ENCODE peak calls at places on chromosomes 4 and X, in six cellular contexts. M, V, N, P, B and E are unnamed samples.

GRCh38 chr4:40232610-40233009 is 35.8 kb downstream of the RHOH start:
- DNase-seq in M (no peak), V (no peak), N (no peak), P (no peak), B (no peak), E (no peak)

GRCh38 chr4:3830774-3831528 is 64.8 kb downstream of the ADRA2C start:
- DNase-seq in M (no peak), V (no peak), N (no peak), P (no peak), B (no peak), E (no peak)

GRCh38 chr4:70583952-70584834 is 7.9 kb upstream of the AMBN start:
- DNase-seq in M (peak), V (peak), N (no peak), P (no peak), B (peak), E (no peak)

GRCh38 chrX:65196758-65197371 is 220.6 kb upstream of the ZC4H2 start:
- DNase-seq in M (peak), V (peak), N (peak), P (no peak), B (no peak), E (no peak)

GRCh38 chr4:167452922-167453321 is 218.6 kb upstream of the SPOCK3 start:
- DNase-seq in M (no peak), V (no peak), N (no peak), P (no peak), B (no peak), E (no peak)

GRCh38 chr4:121656269-121656641 is 40.5 kb downstream of the ANXA5 start:
- DNase-seq in M (peak), V (peak), N (no peak), P (no peak), B (peak), E (no peak)

GRCh38 chr4:99100876-99101275 is 12.3 kb upstream of the ADH5 start:
- DNase-seq in M (no peak), V (no peak), N (no peak), P (no peak), B (no peak), E (no peak)

GRCh38 chrX:140141444-140142029 is 176.2 kb upstream of the CXorf66 start:
- DNase-seq in M (peak), V (peak), N (peak), P (no peak), B (peak), E (peak)

GRCh38 chrX:34426334-34426733 is 230.8 kb downstream of the TMEM47 start:
- DNase-seq in M (no peak), V (no peak), N (no peak), P (no peak), B (no peak), E (no peak)

GRCh38 chr4:138223191-138223910 is 18.8 kb downstream of the SLC7A11 start:
- DNase-seq in M (no peak), V (no peak), N (no peak), P (no peak), B (no peak), E (no peak)

GRCh38 chr4:10089346-10089745 is 27.3 kb downstream of the WDR1 start:
- DNase-seq in M (peak), V (peak), N (no peak), P (no peak), B (no peak), E (no peak)

GRCh38 chr4:48752726-48753125 is 27.4 kb downstream of the FRYL start:
- DNase-seq in M (no peak), V (no peak), N (no peak), P (no peak), B (no peak), E (no peak)

GRCh38 chrX:15451913-15452312 is 41.2 kb downstream of the PIR start:
- DNase-seq in M (no peak), V (no peak), N (no peak), P (no peak), B (no peak), E (no peak)

GRCh38 chr4:94358101-94358500 is 15.5 kb upstream of the HPGDS start:
- DNase-seq in M (no peak), V (no peak), N (no peak), P (no peak), B (no peak), E (no peak)

GRCh38 chrX:149274516-149275105 is 230.5 kb downstream of the IDS start:
- DNase-seq in M (no peak), V (no peak), N (no peak), P (no peak), B (no peak), E (no peak)

GRCh38 chr4:5711479-5712184 is 631 bp downstream of the EVC start:
- DNase-seq in M (no peak), V (peak), N (peak), P (no peak), B (no peak), E (no peak)

GRCh38 chrX:11792461-11793421 is 34.7 kb downstream of the MSL3 start:
- DNase-seq in M (peak), V (no peak), N (no peak), P (no peak), B (no peak), E (no peak)

GRCh38 chr4:105474110-105474518 is 252 bp upstream of the PPA2 start:
- DNase-seq in M (peak), V (peak), N (peak), P (no peak), B (no peak), E (no peak)

GRCh38 chr4:125642645-125643044 is 327.9 kb downstream of the FAT4 start:
- DNase-seq in M (no peak), V (no peak), N (no peak), P (no peak), B (no peak), E (no peak)

GRCh38 chrX:39757971-39758370 is 339.8 kb downstream of the BCOR start:
- DNase-seq in M (no peak), V (no peak), N (no peak), P (no peak), B (no peak), E (no peak)

GRCh38 chr4:18976884-18977283 is 955.3 kb upstream of the LCORL start:
- DNase-seq in M (no peak), V (no peak), N (no peak), P (no peak), B (no peak), E (no peak)

GRCh38 chr4:81255524-81255923 is 40.5 kb upstream of the PRKG2 start:
- DNase-seq in M (no peak), V (no peak), N (no peak), P (no peak), B (no peak), E (no peak)

GRCh38 chr4:125013891-125014290 is 300.9 kb upstream of the FAT4 start:
- DNase-seq in M (no peak), V (no peak), N (no peak), P (no peak), B (no peak), E (no peak)

GRCh38 chr4:9924750-9925149 is 96.5 kb downstream of the SLC2A9 start:
- DNase-seq in M (no peak), V (no peak), N (no peak), P (no peak), B (no peak), E (no peak)

GRCh38 chr4:100591156-100591876 is 73.5 kb upstream of the EMCN start:
- DNase-seq in M (peak), V (peak), N (no peak), P (peak), B (no peak), E (no peak)

GRCh38 chr4:31261632-31262031 is 541.5 kb downstream of the PCDH7 start:
- DNase-seq in M (no peak), V (no peak), N (no peak), P (no peak), B (no peak), E (no peak)

GRCh38 chr4:74038161-74039064 is at the start of gene CXCL3:
- DNase-seq in M (peak), V (peak), N (peak), P (peak), B (no peak), E (peak)

DNA sequence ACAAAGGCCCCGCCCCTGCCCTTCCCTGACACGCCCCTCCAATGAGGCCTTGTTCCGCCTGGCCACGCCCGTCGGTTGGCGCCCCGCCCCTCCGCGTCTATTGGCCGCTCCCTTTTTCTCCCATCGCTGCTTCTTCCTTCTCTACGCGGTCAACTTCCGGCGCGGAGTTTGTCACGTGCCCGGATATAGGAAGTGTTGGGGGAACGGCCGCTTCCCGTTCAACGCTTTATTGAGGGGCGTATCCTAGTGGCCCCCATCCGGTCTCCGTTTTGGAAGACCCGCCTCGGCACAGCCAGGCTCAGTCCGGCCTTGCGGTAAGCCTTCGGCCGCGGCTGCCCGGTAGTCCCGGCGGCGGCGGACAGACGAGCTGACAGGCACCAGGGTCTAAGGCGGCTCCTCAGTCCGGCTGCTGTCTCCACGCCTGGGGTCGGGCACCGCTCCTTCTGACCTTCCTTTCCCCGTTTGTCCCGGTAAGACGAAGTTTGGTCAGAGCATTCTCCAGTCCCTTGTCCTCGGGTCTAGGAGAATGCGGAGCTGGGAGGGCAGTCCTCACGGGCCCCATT is at the start of gene EXOC1:
- DNase-seq in M (peak), V (peak), N (peak), P (peak), B (peak), E (peak)
- TF ChIP-seq POLR2A in M (no peak), V (peak), N (peak), P (peak), B (peak), E (peak)

GRCh38 chrX:155056471-155056870 is 14.5 kb downstream of the CMC4 start:
- DNase-seq in M (no peak), V (no peak), N (no peak), P (no peak), B (no peak), E (no peak)

GRCh38 chrX:155052738-155053498 is 18.0 kb downstream of the CMC4 start:
- DNase-seq in M (no peak), V (no peak), N (no peak), P (no peak), B (no peak), E (no peak)

GRCh38 chrX:155055494-155055893 is 15.4 kb downstream of the CMC4 start:
- DNase-seq in M (no peak), V (no peak), N (no peak), P (no peak), B (no peak), E (no peak)

GRCh38 chrX:155054255-155054654 is 16.7 kb downstream of the CMC4 start:
- DNase-seq in M (no peak), V (no peak), N (no peak), P (no peak), B (no peak), E (no peak)

DNA sequence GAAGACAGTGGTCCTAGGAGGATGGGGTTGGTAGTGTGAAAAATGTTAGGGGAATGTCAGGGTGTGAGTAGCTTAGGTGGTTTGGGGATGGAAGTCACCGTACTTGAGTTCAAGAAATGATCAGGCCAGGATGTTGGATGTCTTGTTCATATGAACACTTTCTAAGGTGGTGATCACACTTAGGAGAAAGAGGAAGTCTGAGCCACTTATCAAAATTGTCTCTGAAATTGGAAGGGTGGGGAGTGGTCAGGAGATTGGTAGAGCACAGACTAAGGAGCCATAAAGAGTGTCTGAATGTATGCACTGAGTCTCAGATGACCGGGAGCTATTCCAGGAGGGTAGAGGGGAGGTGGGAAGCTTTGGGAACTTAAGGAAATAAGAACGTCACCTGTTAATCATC is 17.3 kb downstream of the CMC4 start:
- DNase-seq in M (no peak), V (no peak), N (no peak), P (no peak), B (no peak), E (no peak)
- TF ChIP-seq POLR2A in M (no peak), V (no peak), N (no peak), P (no peak), B (no peak), E (no peak)

GRCh38 chr4:2756691-2757350 is 685 bp upstream of the TNIP2 start:
- DNase-seq in M (no peak), V (no peak), N (no peak), P (no peak), B (no peak), E (no peak)

GRCh38 chr4:2754848-2755820 is 1.0 kb downstream of the TNIP2 start:
- DNase-seq in M (no peak), V (no peak), N (no peak), P (no peak), B (no peak), E (no peak)

GRCh38 chr4:2757426-2757825 is 1.3 kb upstream of the TNIP2 start:
- DNase-seq in M (no peak), V (no peak), N (no peak), P (no peak), B (no peak), E (no peak)

GRCh38 chr4:2753444-2753843 is 2.7 kb downstream of the TNIP2 start:
- DNase-seq in M (no peak), V (no peak), N (no peak), P (no peak), B (no peak), E (no peak)

DNA sequence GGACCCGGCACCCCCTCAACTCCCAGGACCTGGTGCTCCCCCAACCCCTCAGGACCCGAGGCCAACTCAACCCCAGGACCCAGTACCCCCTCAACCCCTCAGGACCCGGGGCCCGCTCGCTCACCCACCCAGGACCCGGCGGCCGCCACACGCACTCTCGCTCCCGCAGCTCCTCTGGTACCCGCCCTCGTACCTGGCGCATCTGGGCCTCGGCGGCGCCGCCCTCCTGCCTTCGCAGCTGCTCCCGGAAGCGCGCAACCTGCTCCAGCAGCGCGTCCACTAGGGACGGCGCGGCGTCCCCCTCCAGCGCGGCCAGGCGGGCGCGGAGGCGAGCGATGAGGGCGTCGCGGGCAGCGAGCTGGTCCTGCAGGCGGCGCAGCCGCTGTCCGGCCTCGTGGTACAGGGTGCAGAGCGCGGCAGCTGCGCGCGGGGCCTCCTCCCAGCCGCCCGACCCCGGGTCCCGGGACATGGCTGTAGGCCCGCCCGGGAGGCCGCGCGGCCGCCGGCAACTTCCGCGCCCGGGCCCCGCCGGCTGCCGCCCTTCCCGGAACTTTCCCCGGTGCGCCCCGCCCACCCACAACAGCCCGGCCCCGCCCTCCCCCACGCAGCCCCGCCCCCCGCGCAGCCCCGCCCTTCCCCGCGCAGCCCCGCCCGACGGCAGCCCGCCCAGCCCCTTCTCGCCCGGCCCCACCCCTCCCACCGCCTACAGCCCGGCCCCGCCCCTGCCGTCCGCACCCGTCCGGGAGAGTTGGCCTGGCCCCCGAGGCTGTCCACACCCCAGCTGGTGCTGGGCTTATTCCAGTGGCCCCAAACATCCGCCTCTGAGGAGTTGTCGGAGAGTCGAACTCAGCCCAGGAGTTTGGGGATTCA is at the start of gene TNIP2:
- DNase-seq in M (peak), V (peak), N (peak), P (peak), B (no peak), E (peak)
- TF ChIP-seq POLR2A in M (no peak), V (peak), N (peak), P (peak), B (no peak), E (peak)

DNA sequence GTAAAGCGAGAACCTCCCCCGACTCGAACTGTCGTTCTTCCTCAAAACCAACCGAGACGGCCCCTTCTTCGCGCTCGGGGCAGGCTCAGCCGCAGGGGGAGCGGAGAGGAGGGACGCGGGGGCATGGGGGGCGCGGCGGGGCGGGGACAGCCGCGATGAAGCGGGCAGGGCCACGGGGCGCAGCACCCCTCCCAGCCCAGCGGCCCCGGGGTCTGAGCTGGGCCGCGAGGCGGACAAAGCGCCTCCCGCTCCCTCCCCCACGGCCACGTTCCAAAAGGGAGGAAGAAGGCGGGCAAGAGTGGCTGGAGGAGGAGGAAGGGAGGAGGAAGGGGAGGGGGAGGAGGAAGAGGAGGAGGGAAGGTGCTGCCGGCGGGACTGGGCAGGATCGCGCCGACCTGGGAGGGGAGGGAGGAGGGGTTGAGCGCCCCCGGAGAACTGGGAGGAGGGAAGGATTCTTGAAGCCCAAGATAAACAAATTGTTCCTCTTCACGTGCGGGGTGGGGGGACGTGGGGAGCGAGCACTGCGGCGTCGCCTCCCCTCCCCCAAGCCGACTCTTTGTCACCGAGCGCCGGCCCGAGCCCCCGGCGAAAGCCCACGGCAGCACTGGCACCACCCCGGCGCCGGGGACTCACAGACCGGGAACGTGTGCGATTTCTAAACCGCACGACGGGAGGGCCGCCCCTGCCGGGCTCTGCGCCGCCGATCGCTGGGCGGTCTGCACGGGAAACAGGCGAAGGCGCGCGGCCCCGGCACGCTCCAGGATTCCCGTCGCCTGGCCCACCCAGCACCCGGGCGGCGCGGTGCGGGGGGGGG is 2.9 kb downstream of the MAML3 start:
- DNase-seq in M (peak), V (peak), N (peak), P (peak), B (peak), E (peak)
- TF ChIP-seq POLR2A in M (no peak), V (peak), N (peak), P (peak), B (no peak), E (peak)

GRCh38 chr4:8550691-8551090 is 29.5 kb upstream of the GPR78 start:
- DNase-seq in M (no peak), V (no peak), N (no peak), P (no peak), B (no peak), E (no peak)

GRCh38 chr4:8548731-8549351 is 31.4 kb upstream of the GPR78 start:
- DNase-seq in M (no peak), V (no peak), N (no peak), P (no peak), B (no peak), E (no peak)

GRCh38 chr4:8547108-8547911 is 32.9 kb upstream of the GPR78 start:
- DNase-seq in M (no peak), V (peak), N (no peak), P (no peak), B (peak), E (peak)

GRCh38 chr4:8547912-8548730 is 32.1 kb upstream of the GPR78 start:
- DNase-seq in M (no peak), V (no peak), N (no peak), P (no peak), B (no peak), E (no peak)

GRCh38 chr4:8549352-8549931 is 30.8 kb upstream of the GPR78 start:
- DNase-seq in M (no peak), V (no peak), N (no peak), P (no peak), B (no peak), E (no peak)
- TF ChIP-seq POLR2A in M (no peak), V (no peak), N (no peak), P (no peak), B (no peak), E (no peak)

DNA sequence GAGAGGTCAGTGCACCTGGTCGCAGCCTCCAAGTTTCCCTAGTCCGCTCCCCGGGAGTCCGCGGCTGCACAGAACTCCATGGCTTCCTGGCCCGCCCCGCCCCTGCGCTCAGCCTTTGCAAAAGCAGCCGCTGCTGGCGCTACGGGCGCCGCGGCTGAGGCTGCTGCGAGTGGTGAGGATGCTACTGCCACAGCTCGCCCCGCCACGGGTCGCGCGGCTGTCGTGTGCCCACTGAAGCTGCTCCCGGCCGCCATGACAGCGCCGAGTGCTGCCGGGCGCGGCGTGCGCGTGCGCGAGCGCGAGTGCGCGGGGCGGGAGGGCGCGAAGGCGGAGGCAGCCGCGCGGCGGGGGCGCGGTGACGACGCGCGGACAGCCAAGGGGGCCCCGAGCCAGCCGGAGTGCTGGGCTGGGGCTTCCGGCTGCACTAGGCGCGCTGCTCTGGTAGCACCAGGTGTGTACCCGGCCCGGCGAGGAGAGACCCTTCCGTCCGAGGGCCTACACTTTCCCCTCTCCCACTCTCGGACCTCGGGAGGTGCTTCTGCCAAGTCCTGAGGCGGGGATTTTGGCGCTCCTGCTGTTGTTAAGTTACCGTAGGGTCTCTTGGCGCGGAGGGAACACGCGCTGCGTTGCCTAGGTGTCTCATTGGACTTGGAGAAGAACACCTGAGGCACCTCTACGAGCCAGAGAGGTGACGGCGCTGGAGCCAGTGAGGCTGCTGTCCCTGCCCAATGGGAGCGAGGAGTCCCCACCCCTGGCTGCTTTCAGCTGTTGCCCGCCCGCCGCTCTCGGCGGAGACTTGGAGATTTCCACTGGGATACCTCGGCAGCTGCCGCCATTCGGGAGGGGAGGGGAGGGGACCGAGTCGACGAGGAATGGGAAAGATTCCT is 617 bp upstream of the LRBA start:
- DNase-seq in M (peak), V (peak), N (peak), P (peak), B (peak), E (peak)
- TF ChIP-seq POLR2A in M (no peak), V (peak), N (peak), P (peak), B (peak), E (peak)